ENCODE peak calls at places on chromosomes 5 and 9, in seven cellular contexts. One of them, this sample, is unnamed.

GRCh38 chr5:64872044-64872443 is 103.3 kb downstream of the CWC27 start:
- DNase-seq in GM13976: no peak
- DNase-seq in HFF-Myc: no peak
- DNase-seq in ACHN: peak; percentile 2
- DNase-seq in epithelial cell of esophagus: peak; percentile 55
- DNase-seq in neural progenitor cell: no peak
- DNase-seq in NCI-H1092: no peak
- DNase-seq in this sample: no peak

GRCh38 chr5:19044931-19045695 is 942.9 kb downstream of the CDH18 start:
- DNase-seq in GM13976: no peak
- DNase-seq in HFF-Myc: no peak
- DNase-seq in ACHN: no peak
- DNase-seq in epithelial cell of esophagus: no peak
- DNase-seq in neural progenitor cell: no peak
- DNase-seq in NCI-H1092: no peak
- DNase-seq in this sample: no peak

GRCh38 chr9:125493384-125493783 is 213.6 kb downstream of the MAPKAP1 start:
- DNase-seq in GM13976: no peak
- DNase-seq in HFF-Myc: no peak
- DNase-seq in ACHN: no peak
- DNase-seq in epithelial cell of esophagus: no peak
- DNase-seq in neural progenitor cell: no peak
- DNase-seq in NCI-H1092: no peak
- DNase-seq in this sample: no peak

GRCh38 chr5:146015001-146015400 is 78.6 kb downstream of the SH3RF2 start:
- DNase-seq in GM13976: no peak
- DNase-seq in HFF-Myc: no peak
- DNase-seq in ACHN: no peak
- DNase-seq in epithelial cell of esophagus: no peak
- DNase-seq in neural progenitor cell: no peak
- DNase-seq in NCI-H1092: no peak
- DNase-seq in this sample: no peak

GRCh38 chr9:122059214-122059978 is 33.7 kb downstream of the TTLL11 start:
- DNase-seq in GM13976: no peak
- DNase-seq in HFF-Myc: no peak
- DNase-seq in ACHN: no peak
- DNase-seq in epithelial cell of esophagus: no peak
- DNase-seq in neural progenitor cell: no peak
- DNase-seq in NCI-H1092: no peak
- DNase-seq in this sample: no peak

GRCh38 chr9:75448281-75448680 is 360.0 kb downstream of the OSTF1 start:
- DNase-seq in GM13976: no peak
- DNase-seq in HFF-Myc: no peak
- DNase-seq in ACHN: no peak
- DNase-seq in epithelial cell of esophagus: no peak
- DNase-seq in neural progenitor cell: no peak
- DNase-seq in NCI-H1092: no peak
- DNase-seq in this sample: no peak

GRCh38 chr5:32613050-32613672 is 27.8 kb downstream of the SUB1 start:
- DNase-seq in GM13976: peak; percentile 82
- DNase-seq in HFF-Myc: peak; percentile 65
- DNase-seq in ACHN: peak; percentile 68
- DNase-seq in epithelial cell of esophagus: peak; percentile 80
- DNase-seq in neural progenitor cell: peak; percentile 78
- DNase-seq in NCI-H1092: peak; percentile 51
- DNase-seq in this sample: peak; percentile 80

GRCh38 chr5:168916852-168917251 is 337.7 kb upstream of the PANK3 start:
- DNase-seq in GM13976: no peak
- DNase-seq in HFF-Myc: no peak
- DNase-seq in ACHN: no peak
- DNase-seq in epithelial cell of esophagus: peak; percentile 74
- DNase-seq in neural progenitor cell: no peak
- DNase-seq in NCI-H1092: no peak
- DNase-seq in this sample: no peak

GRCh38 chr5:152349683-152350526 is 55.2 kb downstream of the NMUR2 start:
- DNase-seq in GM13976: peak; percentile 55
- DNase-seq in HFF-Myc: no peak
- DNase-seq in ACHN: peak; percentile 33
- DNase-seq in epithelial cell of esophagus: peak; percentile 55
- DNase-seq in neural progenitor cell: peak; percentile 68
- DNase-seq in NCI-H1092: no peak
- DNase-seq in this sample: peak; percentile 49

GRCh38 chr5:135356522-135357318 is 42.3 kb downstream of the MACROH2A1 start:
- DNase-seq in GM13976: no peak
- DNase-seq in HFF-Myc: no peak
- DNase-seq in ACHN: no peak
- DNase-seq in epithelial cell of esophagus: no peak
- DNase-seq in neural progenitor cell: no peak
- DNase-seq in NCI-H1092: no peak
- DNase-seq in this sample: no peak

GRCh38 chr5:74631088-74631960 is 9.2 kb downstream of the ENC1 start:
- DNase-seq in GM13976: peak; percentile 59
- DNase-seq in HFF-Myc: no peak
- DNase-seq in ACHN: no peak
- DNase-seq in epithelial cell of esophagus: peak; percentile 85
- DNase-seq in neural progenitor cell: peak; percentile 37
- DNase-seq in NCI-H1092: no peak
- DNase-seq in this sample: peak; percentile 65

GRCh38 chr9:106443520-106443919 is 419.4 kb upstream of the ZNF462 start:
- DNase-seq in GM13976: no peak
- DNase-seq in HFF-Myc: no peak
- DNase-seq in ACHN: no peak
- DNase-seq in epithelial cell of esophagus: no peak
- DNase-seq in neural progenitor cell: no peak
- DNase-seq in NCI-H1092: no peak
- DNase-seq in this sample: no peak

GRCh38 chr9:131593255-131593820 is 48.0 kb downstream of the PRRT1B start:
- DNase-seq in GM13976: no peak
- DNase-seq in HFF-Myc: no peak
- DNase-seq in ACHN: no peak
- DNase-seq in epithelial cell of esophagus: no peak
- DNase-seq in neural progenitor cell: no peak
- DNase-seq in NCI-H1092: no peak
- DNase-seq in this sample: no peak

GRCh38 chr5:58629190-58630159 is 46.6 kb downstream of the RAB3C start:
- DNase-seq in GM13976: no peak
- DNase-seq in HFF-Myc: no peak
- DNase-seq in ACHN: no peak
- DNase-seq in epithelial cell of esophagus: no peak
- DNase-seq in neural progenitor cell: peak; percentile 12
- DNase-seq in NCI-H1092: no peak
- DNase-seq in this sample: no peak

GRCh38 chr5:169805527-169805934 is 168.5 kb downstream of the DOCK2 start:
- DNase-seq in GM13976: peak; percentile 79
- DNase-seq in HFF-Myc: no peak
- DNase-seq in ACHN: no peak
- DNase-seq in epithelial cell of esophagus: no peak
- DNase-seq in neural progenitor cell: peak; percentile 30
- DNase-seq in NCI-H1092: no peak
- DNase-seq in this sample: peak; percentile 69

GRCh38 chr5:51829226-51829625 is 446.0 kb downstream of the ISL1 start:
- DNase-seq in GM13976: no peak
- DNase-seq in HFF-Myc: no peak
- DNase-seq in ACHN: peak; percentile 65
- DNase-seq in epithelial cell of esophagus: peak; percentile 92
- DNase-seq in neural progenitor cell: no peak
- DNase-seq in NCI-H1092: no peak
- DNase-seq in this sample: no peak

GRCh38 chr9:2241875-2242741 is 227.0 kb downstream of the SMARCA2 start:
- DNase-seq in GM13976: peak; percentile 80
- DNase-seq in HFF-Myc: peak; percentile 63
- DNase-seq in ACHN: peak; percentile 83
- DNase-seq in epithelial cell of esophagus: peak; percentile 94
- DNase-seq in neural progenitor cell: peak; percentile 94
- DNase-seq in NCI-H1092: peak; percentile 86
- DNase-seq in this sample: peak; percentile 58

GRCh38 chr5:157915638-157916037 is 56.7 kb upstream of the CLINT1 start:
- DNase-seq in GM13976: no peak
- DNase-seq in HFF-Myc: no peak
- DNase-seq in ACHN: no peak
- DNase-seq in epithelial cell of esophagus: peak; percentile 26
- DNase-seq in neural progenitor cell: no peak
- DNase-seq in NCI-H1092: peak; percentile 91
- DNase-seq in this sample: no peak

GRCh38 chr5:35884125-35884788 is 27.6 kb downstream of the IL7R start:
- DNase-seq in GM13976: no peak
- DNase-seq in HFF-Myc: peak; percentile 91
- DNase-seq in ACHN: peak; percentile 55
- DNase-seq in epithelial cell of esophagus: peak; percentile 89
- DNase-seq in neural progenitor cell: no peak
- DNase-seq in NCI-H1092: no peak
- DNase-seq in this sample: no peak

GRCh38 chr5:100667021-100667671 is 132.0 kb downstream of the FAM174A start:
- DNase-seq in GM13976: no peak
- DNase-seq in HFF-Myc: no peak
- DNase-seq in ACHN: no peak
- DNase-seq in epithelial cell of esophagus: peak; percentile 93
- DNase-seq in neural progenitor cell: no peak
- DNase-seq in NCI-H1092: no peak
- DNase-seq in this sample: no peak

GRCh38 chr5:31531543-31531887 is 378 bp downstream of the DROSHA start:
- DNase-seq in GM13976: peak; percentile 53
- DNase-seq in HFF-Myc: no peak
- DNase-seq in ACHN: peak; percentile 30
- DNase-seq in epithelial cell of esophagus: peak; percentile 42
- DNase-seq in neural progenitor cell: peak; percentile 39
- DNase-seq in NCI-H1092: no peak
- DNase-seq in this sample: peak; percentile 37

This sample was measured in GM13977.